ENCODE peak calls at places on chromosomes 16 and 17, in nine cellular contexts. F, W, N, U, E, R, Y, O and S are unnamed samples.

GRCh38 chr17:79027925-79028491 is 4.0 kb downstream of the C1QTNF1 start:
- DNase-seq in F (no peak), W (peak; percentile 67), N (no peak), U (no peak), E (no peak), R (peak; percentile 45), Y (no peak), O (no peak), S (peak; percentile 38)

GRCh38 chr17:1041746-1042145 is 44.8 kb downstream of the TIMM22 start:
- DNase-seq in F (no peak), W (no peak), N (no peak), U (no peak), E (no peak), R (no peak), Y (no peak), O (no peak), S (no peak)

GRCh38 chr16:64540449-64540848 is 581.4 kb downstream of the CDH11 start:
- DNase-seq in F (no peak), W (no peak), N (no peak), U (no peak), E (no peak), R (no peak), Y (no peak), O (peak; percentile 44), S (no peak)

GRCh38 chr16:642189-643049 is 791 bp downstream of the MCRIP2 start:
- DNase-seq in F (no peak), W (no peak), N (no peak), U (peak; percentile 85), E (peak; percentile 84), R (peak; percentile 31), Y (no peak), O (no peak), S (no peak)

GRCh38 chr17:7080445-7081041 is 492 bp upstream of the CLEC10A start:
- DNase-seq in F (no peak), W (no peak), N (no peak), U (no peak), E (no peak), R (no peak), Y (no peak), O (no peak), S (no peak)

GRCh38 chr16:56247018-56247417 is 55.7 kb downstream of the GNAO1 start:
- DNase-seq in F (no peak), W (no peak), N (no peak), U (no peak), E (no peak), R (no peak), Y (no peak), O (no peak), S (no peak)

GRCh38 chr17:32361270-32361669 is 11.3 kb downstream of the ZNF207 start:
- DNase-seq in F (no peak), W (no peak), N (no peak), U (no peak), E (no peak), R (no peak), Y (no peak), O (no peak), S (no peak)

GRCh38 chr17:45997624-45998023 is 1.4 kb upstream of the STH start:
- DNase-seq in F (peak; percentile 23), W (no peak), N (no peak), U (no peak), E (no peak), R (peak; percentile 68), Y (peak; percentile 59), O (no peak), S (peak; percentile 59)

GRCh38 chr17:65737451-65737850 is 176.0 kb upstream of the AXIN2 start:
- DNase-seq in F (no peak), W (no peak), N (no peak), U (no peak), E (no peak), R (no peak), Y (no peak), O (no peak), S (no peak)

GRCh38 chr16:77437859-77438258 is 3.0 kb upstream of the ADAMTS18 start:
- DNase-seq in F (peak; percentile 74), W (peak; percentile 12), N (no peak), U (no peak), E (no peak), R (peak; percentile 64), Y (no peak), O (no peak), S (peak; percentile 25)

GRCh38 chr16:14564323-14564722 is 65.7 kb downstream of the PARN start:
- DNase-seq in F (no peak), W (no peak), N (no peak), U (peak; percentile 65), E (peak; percentile 54), R (no peak), Y (no peak), O (peak; percentile 90), S (no peak)

DNA sequence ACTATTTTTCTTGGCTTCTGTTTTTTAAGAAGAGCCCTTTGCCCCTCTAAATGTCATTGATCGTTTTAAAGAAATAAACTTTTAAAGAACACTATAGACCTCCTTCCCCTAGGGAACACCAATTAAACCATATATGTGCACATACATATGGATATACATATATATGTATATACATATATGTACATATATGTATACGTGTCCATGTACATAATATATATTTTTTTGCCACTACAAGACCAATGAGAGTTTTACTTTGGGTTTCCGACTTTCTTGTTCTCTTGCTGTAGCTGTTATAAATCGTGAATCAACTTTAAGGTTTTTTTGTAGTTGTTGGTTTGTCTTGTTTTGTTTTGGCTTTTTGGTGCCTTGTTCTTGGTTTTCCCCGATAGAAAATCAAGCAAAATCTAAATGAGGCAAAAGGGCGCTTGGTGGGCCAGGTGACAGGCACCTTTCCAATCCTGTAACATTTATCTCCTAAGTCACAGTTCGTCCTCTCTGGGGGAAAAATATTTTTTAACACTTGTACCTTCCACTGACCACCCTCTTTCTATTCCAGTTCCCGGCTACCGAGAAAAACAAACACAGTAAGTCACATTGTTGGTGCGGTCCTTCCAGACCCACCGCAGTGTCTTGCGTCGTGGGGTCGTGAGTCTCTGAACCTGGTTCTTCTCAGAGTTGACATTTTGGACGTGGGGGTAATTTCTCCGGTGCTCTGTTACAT is 4.5 kb downstream of the FOXF1 start:
- DNase-seq in F (no peak), W (no peak), N (no peak), U (no peak), E (no peak), R (no peak), Y (peak; percentile 19), O (no peak), S (no peak)
- H3K4me3 ChIP-seq in F (peak overlapping the region; percentile 59), W (peak overlapping the region; percentile 96), N (peak overlapping the region; percentile 98), U (peak overlapping the region; percentile 73), E (no peak overlapping the region), R (no peak overlapping the region), Y (peak overlapping the region; percentile 99), O (no peak overlapping the region), S (no peak overlapping the region)

DNA sequence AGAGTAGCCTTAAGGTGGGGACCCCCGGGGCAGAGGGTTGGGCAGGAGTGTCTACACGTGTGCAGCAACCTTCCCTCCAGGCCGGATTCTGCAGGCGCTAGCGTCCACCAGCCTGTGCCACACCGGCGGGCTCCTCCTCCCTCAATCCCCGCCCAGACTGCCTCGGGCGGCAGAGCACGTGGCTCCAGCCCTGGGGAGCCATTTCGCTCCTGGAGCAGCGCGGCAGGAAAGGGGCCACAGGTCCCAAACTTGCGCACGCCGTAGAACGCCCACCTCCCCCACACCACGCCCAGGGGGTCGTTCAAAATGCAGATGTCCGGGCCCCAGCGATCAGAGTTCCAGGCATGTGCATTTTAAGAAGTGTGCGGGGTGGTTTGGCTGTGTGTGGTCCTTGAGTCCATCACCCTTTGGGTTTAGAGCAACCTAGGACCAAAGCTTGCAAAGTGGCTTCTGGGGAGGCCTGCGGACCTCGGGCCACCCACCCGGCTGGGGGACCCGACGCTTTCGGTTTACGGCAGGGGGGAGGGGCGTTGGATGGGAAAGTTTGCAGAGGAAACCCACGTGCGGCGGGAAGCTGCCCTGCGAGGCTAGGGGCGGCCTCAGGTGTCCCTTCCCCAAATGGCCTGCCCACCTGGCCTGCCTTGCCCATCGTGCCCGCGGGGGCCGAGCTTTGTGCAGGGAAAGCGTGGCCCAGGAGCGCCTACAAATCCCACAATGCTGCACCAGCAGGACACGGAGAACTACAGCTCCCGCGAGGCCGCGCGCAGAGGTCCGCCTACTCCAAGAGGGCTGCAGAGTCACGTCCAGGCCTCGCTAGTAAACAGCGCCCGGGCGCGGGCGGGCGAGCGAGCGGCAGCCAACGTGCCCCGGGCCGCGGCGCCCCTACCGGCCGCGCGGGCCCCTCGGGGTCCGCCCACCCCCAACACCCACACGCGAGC is 1.4 kb downstream of the TFAP4 start:
- DNase-seq in F (peak; percentile 95), W (peak; percentile 90), N (peak; percentile 76), U (peak; percentile 92), E (peak; percentile 95), R (peak; percentile 93), Y (peak; percentile 91), O (peak; percentile 96), S (peak; percentile 91)
- TF ChIP-seq CTCF in F (no peak), W (no peak), N (no peak), U (no peak), E (no peak), R (no peak), Y (peak; percentile 28), O (no peak), S (no peak)

GRCh38 chr16:86503830-86504229 is 6.5 kb upstream of the FOXF1 start:
- DNase-seq in F (no peak), W (no peak), N (no peak), U (no peak), E (no peak), R (no peak), Y (no peak), O (no peak), S (no peak)

GRCh38 chr16:86505899-86506864 is 4.1 kb upstream of the FOXF1 start:
- DNase-seq in F (no peak), W (no peak), N (no peak), U (no peak), E (no peak), R (no peak), Y (peak; percentile 27), O (no peak), S (no peak)

GRCh38 chr16:86504315-86505184 is 5.8 kb upstream of the FOXF1 start:
- DNase-seq in F (no peak), W (no peak), N (no peak), U (no peak), E (no peak), R (no peak), Y (no peak), O (no peak), S (no peak)

GRCh38 chr16:86507173-86508027 is 2.9 kb upstream of the FOXF1 start:
- DNase-seq in F (no peak), W (peak; percentile 47), N (no peak), U (no peak), E (no peak), R (no peak), Y (peak; percentile 55), O (no peak), S (no peak)

GRCh38 chr16:86505185-86505898 is 5.0 kb upstream of the FOXF1 start:
- DNase-seq in F (no peak), W (peak; percentile 51), N (no peak), U (no peak), E (no peak), R (no peak), Y (peak; percentile 55), O (no peak), S (no peak)
- H3K4me3 ChIP-seq in F (peak overlapping the region; percentile 1), W (peak overlapping the region; percentile 96), N (peak overlapping the region; percentile 95), U (peak overlapping the region; percentile 73), E (no peak overlapping the region), R (peak overlapping the region; percentile 19), Y (peak overlapping the region; percentile 98), O (no peak overlapping the region), S (no peak overlapping the region)

DNA sequence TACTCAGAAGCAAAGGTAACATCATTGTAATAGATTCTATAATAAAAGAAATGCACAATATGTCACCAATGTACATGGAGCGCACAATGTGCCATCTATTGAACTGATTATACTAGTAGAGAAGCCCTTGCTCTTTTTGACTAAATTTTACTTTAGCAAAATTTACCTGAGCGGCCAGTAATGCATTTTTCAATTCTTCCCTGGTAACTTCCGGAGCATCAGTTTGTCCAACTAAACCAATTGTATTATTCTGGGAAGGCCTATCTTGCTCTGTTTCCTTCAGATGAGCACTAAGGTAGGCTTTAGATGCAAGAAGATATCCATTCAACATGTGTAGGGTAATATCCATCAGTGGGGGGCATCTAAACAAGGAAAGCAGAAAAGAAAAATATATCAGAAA is 8.8 kb upstream of the BRIP1 start:
- DNase-seq in F (no peak), W (no peak), N (no peak), U (no peak), E (no peak), R (no peak), Y (no peak), O (no peak), S (no peak)
- TF ChIP-seq CTCF in F (no peak), W (no peak), N (no peak), U (no peak), E (no peak), R (no peak), Y (no peak), O (no peak), S (no peak)